ENCODE peak calls at places on chromosomes 12 and 14, in five cellular contexts. W is CD8-positive, alpha-beta T cell; N is mucosa of descending colon; U is cardiac muscle cell; Y is pancreas. H is an unnamed sample.

GRCh38 chr14:68589447-68590232 is 203.2 kb downstream of the ZFP36L1 start:
- DNase-seq in N (no peak), U (peak; percentile 47), W (no peak), Y (no peak), H (no peak)

GRCh38 chr12:80230068-80230467 is 130.7 kb downstream of the OTOGL start:
- DNase-seq in Y (no peak), N (no peak), U (peak; percentile 69), W (no peak), H (no peak)

GRCh38 chr14:77979171-77979570 is 179.3 kb downstream of the ADCK1 start:
- DNase-seq in W (no peak), U (no peak), Y (no peak), N (no peak), H (no peak)

GRCh38 chr12:103645202-103645601 is 58.1 kb downstream of the STAB2 start:
- DNase-seq in Y (no peak), W (no peak), U (no peak), N (no peak), H (no peak)

GRCh38 chr14:81464253-81465001 is 64.3 kb upstream of the STON2 start:
- DNase-seq in Y (no peak), W (peak; percentile 48), U (peak; percentile 65), N (peak; percentile 84), H (no peak)

GRCh38 chr12:52147367-52147972 is 44.3 kb downstream of the KRT80 start:
- DNase-seq in Y (peak; percentile 90), W (no peak), U (no peak), N (peak; percentile 94), H (peak; percentile 98)

GRCh38 chr12:102169922-102170698 is 27.5 kb downstream of the PMCH start:
- DNase-seq in W (no peak), U (peak; percentile 42), N (peak; percentile 33), Y (no peak), H (no peak)

GRCh38 chr14:102028733-102029132 is 58.1 kb downstream of the HSP90AA1 start:
- DNase-seq in U (no peak), Y (no peak), N (peak; percentile 60), W (no peak), H (no peak)

GRCh38 chr14:96086032-96086431 is 46.9 kb downstream of the C14orf132 start:
- DNase-seq in W (no peak), Y (no peak), N (no peak), U (no peak), H (peak; percentile 42)

GRCh38 chr12:104546575-104546974 is 89.8 kb downstream of the CHST11 start:
- DNase-seq in N (no peak), W (no peak), Y (no peak), U (no peak), H (no peak)

GRCh38 chr12:6374028-6374780 is 1.2 kb downstream of the SCNN1A start:
- DNase-seq in N (no peak), U (no peak), Y (no peak), W (no peak), H (no peak)

GRCh38 chr14:98695809-98696208 is 576.2 kb downstream of the BCL11B start:
- DNase-seq in U (no peak), Y (no peak), N (no peak), W (no peak), H (no peak)

GRCh38 chr12:8698132-8698829 is 490 bp downstream of the RIMKLB start:
- DNase-seq in U (peak; percentile 78), W (peak; percentile 26), Y (peak; percentile 82), N (peak; percentile 56), H (peak; percentile 45)

GRCh38 chr14:50607181-50607580 is 47.2 kb downstream of the ATL1 start:
- DNase-seq in Y (no peak), N (no peak), U (no peak), W (no peak), H (peak; percentile 50)

GRCh38 chr14:99750746-99751450 is 42.3 kb upstream of the EML1 start:
- DNase-seq in N (no peak), U (no peak), Y (peak; percentile 27), W (no peak), H (no peak)

GRCh38 chr14:41749425-41749824 is 142.7 kb downstream of the LRFN5 start:
- DNase-seq in U (no peak), W (no peak), N (no peak), Y (no peak), H (no peak)

GRCh38 chr12:510071-510825 is 50.5 kb downstream of the B4GALNT3 start:
- DNase-seq in Y (no peak), W (no peak), U (no peak), N (peak; percentile 81), H (no peak)

GRCh38 chr14:68535404-68536024 is 257.4 kb downstream of the ZFP36L1 start:
- DNase-seq in W (no peak), U (no peak), N (no peak), Y (no peak), H (no peak)

GRCh38 chr12:110270125-110270962 is 10.7 kb upstream of the ATP2A2 start:
- DNase-seq in N (peak; percentile 38), W (no peak), Y (no peak), U (peak; percentile 62), H (no peak)

GRCh38 chr12:104737682-104738370 is 220.3 kb downstream of the SLC41A2 start:
- DNase-seq in W (no peak), U (no peak), N (no peak), Y (no peak), H (no peak)

GRCh38 chr14:72503696-72504368 is 390.1 kb downstream of the DPF3 start:
- DNase-seq in Y (no peak), U (no peak), W (no peak), N (no peak), H (no peak)

GRCh38 chr12:92398565-92399309 is 253.1 kb upstream of the BTG1 start:
- DNase-seq in Y (no peak), N (no peak), W (no peak), U (no peak), H (no peak)

DNA sequence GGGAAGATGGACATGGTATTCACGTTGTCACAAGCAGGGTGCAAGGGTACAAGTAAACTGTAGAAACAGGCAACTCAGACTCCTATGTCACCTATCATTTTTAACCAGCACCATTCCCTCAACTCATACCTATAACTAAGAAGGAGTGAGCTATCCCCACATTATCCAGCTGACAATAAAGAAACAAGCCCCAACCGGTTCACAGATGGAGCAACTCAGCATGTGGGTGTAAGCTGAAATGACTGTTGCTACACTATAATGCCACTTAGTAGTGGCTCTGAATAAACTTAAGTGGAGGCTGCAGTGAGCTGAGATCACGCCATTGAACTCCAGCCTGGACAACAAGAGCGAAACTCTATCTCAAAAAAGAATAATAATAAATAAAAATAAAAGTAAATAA is 829.5 kb upstream of the MDGA2 start:
- DNase-seq in U (no peak), W (no peak), Y (no peak), N (no peak), H (no peak)
- H3K36me3 ChIP-seq in U (no peaks in the 10 kb centered on the region), W (no peaks in the 10 kb centered on the region), Y (no peaks in the 10 kb centered on the region), N (no peaks in the 10 kb centered on the region), H (peaks cover 3% of the 10 kb centered on the region)

GRCh38 chr12:122060069-122060468 is 18.5 kb upstream of the MLXIP start:
- DNase-seq in Y (no peak), W (no peak), U (no peak), N (no peak), H (no peak)

GRCh38 chr12:122061253-122061652 is 17.3 kb upstream of the MLXIP start:
- DNase-seq in N (no peak), W (no peak), U (no peak), Y (no peak), H (no peak)

GRCh38 chr12:122058750-122059149 is 19.8 kb upstream of the MLXIP start:
- DNase-seq in N (no peak), U (no peak), W (no peak), Y (no peak), H (no peak)

GRCh38 chr12:122057769-122058168 is 20.8 kb upstream of the MLXIP start:
- DNase-seq in W (no peak), U (no peak), N (no peak), Y (no peak), H (no peak)

DNA sequence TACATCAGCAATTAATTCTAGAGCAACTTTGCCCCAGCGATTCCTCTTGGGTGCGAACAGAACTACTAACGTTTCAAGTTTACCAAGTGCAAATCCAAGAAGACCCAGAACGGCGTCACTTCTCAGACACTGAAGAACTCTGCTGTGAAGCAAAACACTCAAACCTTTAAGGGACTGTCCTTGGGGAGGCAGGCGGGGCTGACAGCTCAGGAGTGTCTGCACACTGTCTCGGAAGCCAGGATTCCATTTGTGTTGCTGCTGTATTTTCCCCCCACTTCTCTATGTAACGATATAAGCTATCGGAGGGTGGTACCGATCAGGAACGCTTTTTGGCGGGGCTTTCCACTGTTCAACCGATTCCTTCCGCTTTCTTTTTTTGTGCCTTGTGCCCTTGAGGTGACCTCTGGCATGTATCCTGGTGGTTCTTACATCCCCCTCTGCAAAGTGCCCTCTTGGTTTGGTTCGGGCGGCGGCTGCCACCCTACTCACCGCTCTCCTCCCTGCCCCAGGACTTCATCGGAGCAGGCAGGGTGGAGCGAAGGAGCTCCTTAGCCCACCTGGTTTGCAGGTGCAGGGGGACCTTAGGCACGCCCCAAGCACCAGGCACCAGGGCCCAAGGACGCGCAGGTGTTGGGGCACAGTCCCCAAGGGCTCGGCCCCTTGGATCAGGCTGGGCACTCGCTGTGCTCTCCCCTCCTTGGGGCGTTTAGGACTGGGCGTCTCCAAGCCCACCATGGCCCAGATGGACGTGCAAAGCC is 19.2 kb upstream of the MLXIP start:
- DNase-seq in U (no peak), Y (no peak), N (no peak), W (no peak), H (no peak)
- H3K36me3 ChIP-seq in U (no peaks in the 10 kb centered on the region), Y (peaks cover 6% of the 10 kb centered on the region), N (peaks cover under 1% of the 10 kb centered on the region), W (no peaks in the 10 kb centered on the region), H (no peaks in the 10 kb centered on the region)

DNA sequence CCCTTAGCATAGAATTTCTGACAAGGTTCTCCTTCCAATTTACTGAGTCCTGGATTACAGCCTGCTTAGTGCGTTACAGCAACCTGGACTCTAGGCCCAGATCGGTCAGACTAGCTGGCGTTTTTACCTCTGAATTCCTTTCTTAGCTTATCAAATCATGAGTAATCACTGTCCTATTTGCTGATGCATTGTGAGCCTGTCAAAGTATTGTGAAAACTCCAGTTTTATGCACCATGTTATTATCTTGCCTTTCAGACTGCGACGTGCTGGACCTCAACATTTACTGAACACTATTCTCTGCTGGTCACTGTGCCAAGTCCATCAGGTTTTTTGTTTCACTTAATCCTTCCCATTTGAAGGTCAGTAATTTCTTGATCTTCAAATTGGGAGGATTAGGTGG is 31.4 kb downstream of the FBXO21 start:
- DNase-seq in N (no peak), Y (no peak), U (no peak), W (no peak), H (no peak)
- H3K36me3 ChIP-seq in N (peaks cover 5% of the 10 kb centered on the region), Y (peaks cover 38% of the 10 kb centered on the region), U (peaks cover 49% of the 10 kb centered on the region), W (peaks cover 71% of the 10 kb centered on the region), H (peaks cover 6% of the 10 kb centered on the region)

DNA sequence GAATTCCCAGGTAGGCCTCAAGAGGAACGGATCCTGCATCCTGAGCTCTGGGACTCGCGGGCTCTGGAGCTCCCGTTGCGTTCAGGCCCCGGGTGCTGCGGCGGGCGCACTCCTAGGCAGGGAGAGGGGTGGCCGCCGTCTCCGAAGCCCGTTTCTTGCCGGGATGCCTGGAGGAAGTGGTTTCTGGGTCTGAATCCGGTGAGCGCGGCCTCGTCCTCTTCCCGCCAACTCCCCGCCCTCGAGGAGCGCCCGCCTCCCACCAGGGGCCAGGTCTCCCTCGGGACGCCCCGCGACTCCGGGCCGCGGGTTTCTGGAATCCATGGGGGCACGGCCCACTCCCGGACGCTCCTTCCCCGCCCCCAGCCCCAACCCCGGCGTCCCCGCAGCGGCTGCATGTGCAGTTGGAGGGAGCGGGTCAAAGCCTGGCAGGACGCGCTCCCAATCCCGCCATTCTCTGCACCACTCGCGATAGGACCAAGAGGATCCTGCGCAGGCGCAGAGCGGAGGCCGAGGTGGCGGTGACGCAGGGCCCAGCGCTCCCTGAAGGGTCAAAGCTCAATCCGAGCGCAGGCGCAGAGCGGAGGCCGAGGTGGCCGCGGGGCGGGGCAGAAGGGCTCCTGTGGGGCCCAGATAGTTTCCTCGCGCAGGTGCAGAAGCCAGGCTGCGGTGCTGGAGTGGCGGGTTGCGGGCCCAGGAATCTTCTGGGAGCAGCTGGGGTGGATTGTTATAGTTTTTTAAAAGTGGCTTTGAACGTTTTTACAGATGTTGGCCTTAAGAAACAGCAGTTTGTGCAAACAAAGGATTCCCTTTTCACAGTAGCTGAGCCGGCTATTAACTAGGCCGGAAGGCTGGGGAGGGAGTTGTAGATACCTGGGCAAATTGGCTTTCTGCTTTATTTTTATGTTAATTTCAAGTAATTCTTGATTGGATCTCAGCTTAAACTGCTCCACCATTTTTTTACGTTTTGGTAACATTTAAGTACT is 796.4 kb downstream of the AACS start:
- DNase-seq in Y (peak; percentile 98), W (no peak), N (peak; percentile 25), U (no peak), H (no peak)
- H3K36me3 ChIP-seq in Y (no peaks in the 10 kb centered on the region), W (no peaks in the 10 kb centered on the region), N (no peaks in the 10 kb centered on the region), U (no peaks in the 10 kb centered on the region), H (no peaks in the 10 kb centered on the region)